ENCODE peak calls at places on chromosomes 5 and 9, in eight cellular contexts. One of them, this sample, is unnamed. For H3K4me1, the result is how much of the 10 kb centered on the place peaks cover.

GRCh38 chr5:110371725-110372041 is 354.8 kb downstream of the TMEM232 start:
- DNase-seq in IMR-90: no peak
- DNase-seq in uterus: no peak
- DNase-seq in RWPE2: no peak
- DNase-seq in endodermal cell: no peak
- DNase-seq in lower lobe of right lung: no peak
- DNase-seq in spleen: no peak
- DNase-seq in iPS DF 6.9: no peak
- DNase-seq in this sample: no peak

GRCh38 chr9:115650768-115651167 is 502.8 kb upstream of the PAPPA start:
- DNase-seq in IMR-90: peak
- DNase-seq in uterus: no peak
- DNase-seq in RWPE2: no peak
- DNase-seq in endodermal cell: no peak
- DNase-seq in lower lobe of right lung: no peak
- DNase-seq in spleen: no peak
- DNase-seq in iPS DF 6.9: no peak
- DNase-seq in this sample: no peak

GRCh38 chr5:63524281-63524680 is 438.0 kb downstream of the HTR1A start:
- DNase-seq in IMR-90: no peak
- DNase-seq in uterus: no peak
- DNase-seq in RWPE2: no peak
- DNase-seq in endodermal cell: no peak
- DNase-seq in lower lobe of right lung: no peak
- DNase-seq in spleen: no peak
- DNase-seq in iPS DF 6.9: no peak
- DNase-seq in this sample: no peak

GRCh38 chr5:112418412-112419049 is 546 bp downstream of the EPB41L4A start:
- DNase-seq in IMR-90: no peak
- DNase-seq in uterus: no peak
- DNase-seq in RWPE2: no peak
- DNase-seq in endodermal cell: no peak
- DNase-seq in lower lobe of right lung: no peak
- DNase-seq in spleen: no peak
- DNase-seq in iPS DF 6.9: no peak
- DNase-seq in this sample: no peak

GRCh38 chr9:38163518-38163917 is 94.5 kb upstream of the SHB start:
- DNase-seq in IMR-90: no peak
- DNase-seq in uterus: no peak
- DNase-seq in RWPE2: no peak
- DNase-seq in endodermal cell: no peak
- DNase-seq in lower lobe of right lung: no peak
- DNase-seq in spleen: no peak
- DNase-seq in iPS DF 6.9: no peak
- DNase-seq in this sample: no peak

GRCh38 chr9:69674741-69675438 is 2.7 kb upstream of the APBA1 start:
- DNase-seq in IMR-90: peak
- DNase-seq in uterus: no peak
- DNase-seq in RWPE2: no peak
- DNase-seq in endodermal cell: no peak
- DNase-seq in lower lobe of right lung: no peak
- DNase-seq in spleen: no peak
- DNase-seq in iPS DF 6.9: no peak
- DNase-seq in this sample: no peak

GRCh38 chr9:18474778-18475177 is 825 bp downstream of the ADAMTSL1 start:
- DNase-seq in IMR-90: peak
- DNase-seq in uterus: no peak
- DNase-seq in RWPE2: no peak
- DNase-seq in endodermal cell: no peak
- DNase-seq in lower lobe of right lung: no peak
- DNase-seq in spleen: no peak
- DNase-seq in iPS DF 6.9: no peak
- DNase-seq in this sample: no peak

GRCh38 chr9:16119861-16120641 is 567.2 kb downstream of the CCDC171 start:
- DNase-seq in IMR-90: peak
- DNase-seq in uterus: no peak
- DNase-seq in RWPE2: no peak
- DNase-seq in endodermal cell: no peak
- DNase-seq in lower lobe of right lung: no peak
- DNase-seq in spleen: no peak
- DNase-seq in iPS DF 6.9: no peak
- DNase-seq in this sample: no peak

GRCh38 chr5:56740868-56741267 is 74.5 kb upstream of the MAP3K1 start:
- DNase-seq in IMR-90: no peak
- DNase-seq in uterus: no peak
- DNase-seq in RWPE2: no peak
- DNase-seq in endodermal cell: no peak
- DNase-seq in lower lobe of right lung: no peak
- DNase-seq in spleen: no peak
- DNase-seq in iPS DF 6.9: no peak
- DNase-seq in this sample: no peak

GRCh38 chr5:35332551-35332950 is 102.3 kb upstream of the PRLR start:
- DNase-seq in IMR-90: no peak
- DNase-seq in uterus: peak
- DNase-seq in RWPE2: no peak
- DNase-seq in endodermal cell: peak
- DNase-seq in lower lobe of right lung: no peak
- DNase-seq in spleen: no peak
- DNase-seq in iPS DF 6.9: no peak
- DNase-seq in this sample: no peak

GRCh38 chr9:93578844-93579243 is 2.5 kb downstream of the PHF2 start:
- DNase-seq in IMR-90: no peak
- DNase-seq in uterus: no peak
- DNase-seq in RWPE2: no peak
- DNase-seq in endodermal cell: peak
- DNase-seq in lower lobe of right lung: no peak
- DNase-seq in spleen: no peak
- DNase-seq in iPS DF 6.9: no peak
- DNase-seq in this sample: peak

GRCh38 chr5:136004436-136004835 is 24.4 kb upstream of the TGFBI start:
- DNase-seq in IMR-90: peak
- DNase-seq in uterus: no peak
- DNase-seq in RWPE2: no peak
- DNase-seq in endodermal cell: peak
- DNase-seq in lower lobe of right lung: no peak
- DNase-seq in spleen: no peak
- DNase-seq in iPS DF 6.9: no peak
- DNase-seq in this sample: no peak

GRCh38 chr5:72427488-72428437 is 79.4 kb downstream of the ZNF366 start:
- DNase-seq in IMR-90: peak
- DNase-seq in uterus: no peak
- DNase-seq in RWPE2: no peak
- DNase-seq in endodermal cell: peak
- DNase-seq in lower lobe of right lung: no peak
- DNase-seq in spleen: no peak
- DNase-seq in iPS DF 6.9: no peak
- DNase-seq in this sample: no peak

GRCh38 chr5:68405026-68405684 is 189.6 kb downstream of the PIK3R1 start:
- DNase-seq in IMR-90: no peak
- DNase-seq in uterus: no peak
- DNase-seq in RWPE2: no peak
- DNase-seq in endodermal cell: no peak
- DNase-seq in lower lobe of right lung: no peak
- DNase-seq in spleen: no peak
- DNase-seq in iPS DF 6.9: no peak
- DNase-seq in this sample: no peak

GRCh38 chr9:96270236-96270635 is 31.7 kb downstream of the HSD17B3 start:
- DNase-seq in IMR-90: no peak
- DNase-seq in uterus: no peak
- DNase-seq in RWPE2: no peak
- DNase-seq in endodermal cell: no peak
- DNase-seq in lower lobe of right lung: no peak
- DNase-seq in spleen: no peak
- DNase-seq in iPS DF 6.9: no peak
- DNase-seq in this sample: no peak

GRCh38 chr5:125326114-125326513 is 579.7 kb upstream of the ZNF608 start:
- DNase-seq in IMR-90: peak
- DNase-seq in uterus: no peak
- DNase-seq in RWPE2: peak
- DNase-seq in endodermal cell: no peak
- DNase-seq in lower lobe of right lung: no peak
- DNase-seq in spleen: no peak
- DNase-seq in iPS DF 6.9: no peak
- DNase-seq in this sample: peak

GRCh38 chr5:150469718-150470470 is 20.4 kb upstream of the RPS14 start:
- DNase-seq in IMR-90: peak
- DNase-seq in uterus: no peak
- DNase-seq in RWPE2: peak
- DNase-seq in endodermal cell: no peak
- DNase-seq in lower lobe of right lung: no peak
- DNase-seq in spleen: no peak
- DNase-seq in iPS DF 6.9: no peak
- DNase-seq in this sample: no peak

GRCh38 chr9:73079326-73079725 is 72.3 kb upstream of the ANXA1 start:
- DNase-seq in IMR-90: no peak
- DNase-seq in uterus: no peak
- DNase-seq in RWPE2: no peak
- DNase-seq in endodermal cell: no peak
- DNase-seq in lower lobe of right lung: no peak
- DNase-seq in spleen: no peak
- DNase-seq in iPS DF 6.9: peak
- DNase-seq in this sample: no peak

GRCh38 chr9:95105519-95106287 is 211.8 kb downstream of the FANCC start:
- DNase-seq in IMR-90: no peak
- DNase-seq in uterus: no peak
- DNase-seq in RWPE2: no peak
- DNase-seq in endodermal cell: no peak
- DNase-seq in lower lobe of right lung: peak
- DNase-seq in spleen: no peak
- DNase-seq in iPS DF 6.9: no peak
- DNase-seq in this sample: no peak
- H3K27ac ChIP-seq in IMR-90: no peak
- H3K27ac ChIP-seq in uterus: peak
- H3K27ac ChIP-seq in RWPE2: peak
- H3K27ac ChIP-seq in endodermal cell: no peak
- H3K27ac ChIP-seq in lower lobe of right lung: no peak
- H3K27ac ChIP-seq in spleen: no peak
- H3K27ac ChIP-seq in iPS DF 6.9: no peak
- H3K27ac ChIP-seq in this sample: no peak

GRCh38 chr9:121286973-121287721 is 19.2 kb downstream of the GSN start:
- DNase-seq in IMR-90: peak
- DNase-seq in uterus: peak
- DNase-seq in RWPE2: peak
- DNase-seq in endodermal cell: peak
- DNase-seq in lower lobe of right lung: peak
- DNase-seq in spleen: no peak
- DNase-seq in iPS DF 6.9: no peak
- DNase-seq in this sample: peak
- H3K4me1 ChIP-seq in IMR-90: under half
- H3K4me1 ChIP-seq in uterus: half or more
- H3K4me1 ChIP-seq in RWPE2: half or more
- H3K4me1 ChIP-seq in endodermal cell: under half
- H3K4me1 ChIP-seq in lower lobe of right lung: half or more
- H3K4me1 ChIP-seq in spleen: half or more
- H3K4me1 ChIP-seq in iPS DF 6.9: under half
- H3K4me1 ChIP-seq in this sample: half or more

DNA sequence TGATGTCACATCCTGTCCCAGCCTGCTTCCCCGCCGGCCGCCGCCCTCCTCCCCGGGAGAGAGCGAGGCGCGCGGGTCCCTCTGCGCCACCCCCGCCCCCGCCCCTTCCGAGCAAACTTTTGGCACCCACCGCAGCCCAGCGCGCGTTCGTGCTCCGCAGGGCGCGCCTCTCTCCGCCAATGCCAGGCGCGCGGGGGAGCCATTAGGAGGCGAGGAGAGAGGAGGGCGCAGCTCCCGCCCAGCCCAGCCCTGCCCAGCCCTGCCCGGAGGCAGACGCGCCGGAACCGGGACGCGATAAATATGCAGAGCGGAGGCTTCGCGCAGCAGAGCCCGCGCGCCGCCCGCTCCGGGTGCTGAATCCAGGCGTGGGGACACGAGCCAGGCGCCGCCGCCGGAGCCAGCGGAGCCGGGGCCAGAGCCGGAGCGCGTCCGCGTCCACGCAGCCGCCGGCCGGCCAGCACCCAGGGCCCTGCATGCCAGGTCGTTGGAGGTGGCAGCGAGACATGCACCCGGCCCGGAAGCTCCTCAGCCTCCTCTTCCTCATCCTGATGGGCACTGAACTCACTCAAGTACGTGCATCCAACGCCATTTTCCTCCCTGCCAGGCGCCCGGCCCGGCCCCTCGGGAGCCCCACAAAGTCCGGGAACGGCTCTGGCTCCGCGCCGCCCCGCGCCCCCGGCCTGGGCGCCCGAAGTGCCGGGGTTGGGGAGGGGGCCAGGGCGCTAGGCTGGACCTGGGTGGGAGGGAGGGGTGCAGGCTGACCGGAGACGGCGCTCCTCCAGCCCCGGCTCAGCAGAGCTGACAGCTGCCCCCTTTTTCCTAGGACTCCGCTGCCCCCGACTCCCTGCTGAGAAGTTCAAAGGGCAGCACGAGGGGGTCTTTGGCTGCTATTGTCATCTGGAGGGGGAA is 12.0 kb upstream of the OLFM1 start:
- DNase-seq in IMR-90: no peak
- DNase-seq in uterus: peak
- DNase-seq in RWPE2: peak
- DNase-seq in endodermal cell: peak
- DNase-seq in lower lobe of right lung: peak
- DNase-seq in spleen: peak
- DNase-seq in iPS DF 6.9: no peak
- DNase-seq in this sample: peak
- H3K27ac ChIP-seq in IMR-90: no peak
- H3K27ac ChIP-seq in uterus: no peak
- H3K27ac ChIP-seq in RWPE2: no peak
- H3K27ac ChIP-seq in endodermal cell: no peak
- H3K27ac ChIP-seq in lower lobe of right lung: no peak
- H3K27ac ChIP-seq in spleen: peak
- H3K27ac ChIP-seq in iPS DF 6.9: no peak
- H3K27ac ChIP-seq in this sample: no peak

GRCh38 chr9:89420397-89420796 is 77.5 kb downstream of the SEMA4D start:
- DNase-seq in IMR-90: no peak
- DNase-seq in uterus: no peak
- DNase-seq in RWPE2: no peak
- DNase-seq in endodermal cell: no peak
- DNase-seq in lower lobe of right lung: no peak
- DNase-seq in spleen: peak
- DNase-seq in iPS DF 6.9: no peak
- DNase-seq in this sample: no peak
- H3K4me1 ChIP-seq in IMR-90: under half
- H3K4me1 ChIP-seq in uterus: under half
- H3K4me1 ChIP-seq in RWPE2: under half
- H3K4me1 ChIP-seq in endodermal cell: under half
- H3K4me1 ChIP-seq in lower lobe of right lung: under half
- H3K4me1 ChIP-seq in spleen: under half
- H3K4me1 ChIP-seq in iPS DF 6.9: under half
- H3K4me1 ChIP-seq in this sample: under half

DNA sequence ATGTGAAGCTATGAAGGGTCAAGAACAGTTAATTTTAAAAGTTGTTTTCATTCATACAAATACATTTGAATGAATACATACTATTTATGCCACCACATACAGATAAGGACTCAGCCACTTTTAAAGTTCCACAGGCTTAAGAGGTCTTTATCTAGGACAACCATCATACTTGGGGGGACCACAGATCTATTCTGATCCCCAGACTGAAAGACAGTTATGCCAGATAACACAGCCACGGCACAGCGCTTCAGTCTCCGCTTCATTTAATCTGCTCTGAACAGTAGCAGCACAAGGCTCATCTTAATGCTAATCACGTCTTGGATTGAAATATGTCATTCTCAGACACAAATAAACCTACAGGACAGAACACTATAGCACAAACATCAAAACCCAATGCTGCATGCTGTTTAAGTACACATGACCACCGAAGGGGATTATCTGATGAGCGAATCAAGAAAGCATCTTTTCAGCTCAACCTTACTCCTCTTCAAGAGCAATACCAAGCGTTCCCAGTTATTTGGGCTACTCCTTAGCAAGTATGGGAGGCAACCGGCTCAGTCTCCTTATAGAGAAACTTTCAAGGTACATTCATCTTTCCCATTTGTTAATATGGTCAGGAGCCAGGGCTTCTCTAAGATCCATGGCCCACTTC is 33.3 kb downstream of the PUM3 start:
- DNase-seq in IMR-90: no peak
- DNase-seq in uterus: no peak
- DNase-seq in RWPE2: no peak
- DNase-seq in endodermal cell: peak
- DNase-seq in lower lobe of right lung: no peak
- DNase-seq in spleen: no peak
- DNase-seq in iPS DF 6.9: no peak
- DNase-seq in this sample: no peak
- H3K27ac ChIP-seq in IMR-90: peak
- H3K27ac ChIP-seq in uterus: no peak
- H3K27ac ChIP-seq in RWPE2: peak
- H3K27ac ChIP-seq in endodermal cell: peak
- H3K27ac ChIP-seq in lower lobe of right lung: no peak
- H3K27ac ChIP-seq in spleen: peak
- H3K27ac ChIP-seq in iPS DF 6.9: peak
- H3K27ac ChIP-seq in this sample: peak